ENCODE peak calls at places on chromosomes 5 and 9, in six cellular contexts. B, G, U, J, T and S are unnamed samples.

GRCh38 chr9:131709741-131710499 is 30.0 kb downstream of the RAPGEF1 start:
- DNase-seq in B (no peak), J (no peak), G (peak), T (peak), U (no peak), S (peak)

GRCh38 chr9:27053369-27054057 is 48.0 kb upstream of the LRRC19 start:
- DNase-seq in J (no peak), G (no peak), T (no peak), U (no peak), B (no peak), S (peak)

GRCh38 chr5:131466171-131466766 is 168.8 kb downstream of the RAPGEF6 start:
- DNase-seq in U (no peak), T (no peak), J (no peak), G (no peak), B (no peak), S (peak)

GRCh38 chr5:1405539-1406530 is 39.4 kb downstream of the SLC6A3 start:
- DNase-seq in B (no peak), G (no peak), T (no peak), J (peak), U (no peak), S (no peak)

GRCh38 chr9:17005085-17005484 is 129.8 kb upstream of the CNTLN start:
- DNase-seq in G (no peak), B (no peak), U (peak), J (peak), T (peak), S (peak)

GRCh38 chr5:130198927-130199326 is 294.7 kb downstream of the CHSY3 start:
- DNase-seq in U (peak), J (no peak), G (no peak), T (no peak), B (peak), S (peak)

GRCh38 chr9:138103111-138103823 is 225.7 kb downstream of the CACNA1B start:
- DNase-seq in G (no peak), U (peak), B (no peak), J (no peak), T (no peak), S (no peak)

GRCh38 chr5:116629168-116629567 is 54.5 kb upstream of the SEMA6A start:
- DNase-seq in U (no peak), T (no peak), G (no peak), B (no peak), J (no peak), S (no peak)

GRCh38 chr5:78518365-78519197 is 130.0 kb downstream of the LHFPL2 start:
- DNase-seq in B (peak), T (peak), G (no peak), U (peak), J (peak), S (peak)

GRCh38 chr5:77367733-77368132 is 124.4 kb downstream of the WDR41 start:
- DNase-seq in T (no peak), G (no peak), B (no peak), U (peak), J (no peak), S (peak)

GRCh38 chr5:80934751-80935150 is 25.4 kb upstream of the RASGRF2 start:
- DNase-seq in B (no peak), G (no peak), U (no peak), T (no peak), J (no peak), S (no peak)

GRCh38 chr5:171615201-171616001 is 170.2 kb upstream of the SMIM23 start:
- DNase-seq in U (peak), G (no peak), T (no peak), B (no peak), J (peak), S (no peak)

GRCh38 chr5:14257995-14258403 is 114.9 kb downstream of the TRIO start:
- DNase-seq in J (no peak), U (no peak), T (no peak), G (no peak), B (no peak), S (no peak)

DNA sequence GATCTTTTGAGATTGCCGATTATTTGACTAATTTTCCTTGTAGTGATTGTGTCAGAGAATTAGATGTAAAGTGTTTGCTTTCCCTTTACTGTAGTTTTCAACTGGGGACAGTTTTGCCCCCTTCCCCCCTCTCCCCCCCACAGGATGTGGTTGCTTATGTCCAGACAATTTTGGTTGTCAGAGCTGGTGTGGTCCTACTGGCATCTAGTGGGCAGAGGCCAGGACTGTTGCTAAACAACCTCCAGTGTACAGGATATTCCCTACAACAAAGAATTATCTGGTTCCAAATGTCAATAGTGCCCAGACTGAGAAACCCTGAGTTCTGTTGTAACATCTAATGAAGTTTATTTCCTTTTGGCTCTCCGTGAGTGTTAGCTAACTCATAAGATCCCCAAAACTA is 20.0 kb downstream of the TMEFF1 start:
- DNase-seq in G (no peak), T (no peak), J (no peak), B (no peak), U (no peak), S (no peak)
- H3K4me3 ChIP-seq in G (no peak), T (no peak), J (no peak), B (no peak), U (no peak), S (no peak)

GRCh38 chr5:56048124-56048523 is 53.4 kb upstream of the IL6ST start:
- DNase-seq in T (no peak), U (no peak), G (no peak), B (no peak), J (no peak), S (no peak)

GRCh38 chr5:56052735-56053134 is 58.0 kb upstream of the IL6ST start:
- DNase-seq in J (no peak), B (no peak), U (no peak), G (no peak), T (no peak), S (no peak)

GRCh38 chr5:56045469-56045868 is 50.7 kb upstream of the IL6ST start:
- DNase-seq in G (no peak), T (no peak), J (no peak), B (no peak), U (no peak), S (no peak)

GRCh38 chr5:56050566-56051292 is 56.0 kb upstream of the IL6ST start:
- DNase-seq in B (no peak), T (no peak), J (no peak), G (no peak), U (no peak), S (no peak)

DNA sequence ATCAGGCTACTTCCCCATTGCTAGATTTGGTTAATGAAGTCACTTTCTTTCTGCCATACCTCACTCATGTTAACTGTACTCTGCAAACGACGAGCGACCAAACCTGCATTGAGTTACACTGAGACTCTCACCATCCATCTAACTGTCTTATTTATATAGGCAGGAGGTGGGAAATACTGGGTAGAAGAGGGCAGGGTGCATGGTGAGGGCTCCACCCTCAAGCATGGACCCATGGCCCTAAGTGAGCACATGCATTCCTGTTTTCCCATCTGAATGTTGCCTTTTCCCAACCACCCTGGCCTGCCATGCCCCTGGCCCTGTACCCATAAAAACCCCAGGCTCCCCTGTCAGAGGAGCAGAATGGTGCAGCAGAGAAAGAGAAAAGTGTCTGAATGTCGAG is 52.7 kb upstream of the IL6ST start:
- DNase-seq in G (no peak), T (no peak), U (no peak), J (no peak), B (no peak), S (no peak)
- H3K27ac ChIP-seq in G (no peak), T (no peak), U (no peak), J (no peak), B (no peak), S (no peak)

GRCh38 chr5:157561105-157561504 is 14.5 kb downstream of the ADAM19 start:
- DNase-seq in G (no peak), B (no peak), T (no peak), J (no peak), U (no peak), S (no peak)

GRCh38 chr5:157564149-157564711 is 11.3 kb downstream of the ADAM19 start:
- DNase-seq in B (no peak), J (no peak), T (no peak), U (no peak), G (no peak), S (no peak)

GRCh38 chr5:157560560-157560959 is 15.0 kb downstream of the ADAM19 start:
- DNase-seq in J (no peak), G (no peak), T (no peak), U (no peak), B (no peak), S (no peak)

GRCh38 chr5:157563373-157564148 is 12.0 kb downstream of the ADAM19 start:
- DNase-seq in J (no peak), G (no peak), U (no peak), B (no peak), T (no peak), S (peak)

DNA sequence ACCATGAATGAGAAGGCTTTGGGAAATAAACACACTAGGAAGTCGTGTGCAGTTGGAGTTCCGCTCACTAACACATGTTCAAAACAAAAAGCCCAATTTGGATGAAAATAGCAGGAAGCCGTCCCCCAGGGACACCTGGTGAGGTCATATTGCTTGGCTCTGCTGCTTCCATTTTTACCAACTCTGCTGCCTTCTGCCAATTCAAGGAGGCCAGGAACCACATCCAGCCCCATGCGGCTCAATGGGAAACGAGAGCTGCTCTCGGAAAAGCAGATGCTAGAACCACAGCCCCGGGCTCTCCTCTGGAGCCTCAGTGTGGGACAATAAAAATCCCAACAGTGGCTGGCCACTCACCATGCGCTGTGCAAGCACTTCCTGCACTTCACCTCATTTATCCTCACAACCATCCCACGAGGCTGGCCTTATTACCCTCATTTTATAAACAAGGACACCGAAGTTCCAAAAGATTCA is 13.4 kb downstream of the ADAM19 start:
- DNase-seq in U (no peak), B (no peak), G (no peak), T (peak), J (peak), S (no peak)
- H3K4me3 ChIP-seq in U (no peak), B (no peak), G (no peak), T (no peak), J (peak), S (no peak)

GRCh38 chr9:113563856-113564514 is 100.5 kb downstream of the RGS3 start:
- DNase-seq in U (no peak), G (no peak), J (no peak), B (no peak), T (peak), S (no peak)
- H3K27ac ChIP-seq in U (peak), G (no peak), J (peak), B (no peak), T (no peak), S (no peak)

GRCh38 chr5:75668348-75668895 is 48.8 kb downstream of the POC5 start:
- DNase-seq in T (no peak), J (no peak), G (no peak), U (no peak), B (no peak), S (no peak)
- H3K4me3 ChIP-seq in T (no peak), J (no peak), G (peak), U (no peak), B (no peak), S (no peak)

GRCh38 chr5:175133185-175133584 is 310.8 kb downstream of the DRD1 start:
- DNase-seq in T (no peak), J (no peak), U (peak), G (no peak), B (no peak), S (no peak)

GRCh38 chr5:175131432-175131831 is 312.6 kb downstream of the DRD1 start:
- DNase-seq in G (no peak), U (no peak), T (no peak), J (no peak), B (no peak), S (no peak)

GRCh38 chr5:175129121-175129520 is 314.9 kb downstream of the DRD1 start:
- DNase-seq in J (no peak), U (no peak), B (no peak), G (no peak), T (no peak), S (no peak)

GRCh38 chr5:175124821-175125220 is 319.2 kb downstream of the DRD1 start:
- DNase-seq in G (no peak), T (no peak), U (no peak), B (no peak), J (no peak), S (no peak)

DNA sequence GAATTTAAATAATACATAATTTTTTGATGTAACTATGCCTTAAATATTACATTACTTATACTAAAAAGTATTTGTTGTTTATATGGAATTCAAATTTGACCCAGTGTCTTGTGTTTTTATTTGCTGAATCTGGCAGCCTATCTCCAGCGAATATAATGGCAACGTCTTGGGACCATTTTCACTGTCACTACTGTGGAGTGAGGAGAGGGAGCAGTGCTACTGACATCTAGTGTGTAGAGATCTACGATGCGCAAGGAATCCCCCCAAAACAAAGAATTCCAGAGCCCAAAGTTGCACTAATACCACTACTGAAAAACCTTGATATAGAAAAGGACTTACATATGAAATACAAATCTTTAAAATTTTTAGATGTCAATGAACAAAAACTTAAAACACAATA is 314.4 kb downstream of the DRD1 start:
- DNase-seq in J (no peak), G (no peak), B (no peak), U (no peak), T (no peak), S (no peak)
- H3K27ac ChIP-seq in J (no peak), G (no peak), B (no peak), U (no peak), T (no peak), S (no peak)